ENCODE peak calls at places on chromosome 19, in ten cellular contexts. One of them, this sample, is unnamed.

GRCh38 chr19:33194884-33195710 is 967 bp downstream of the LRP3 start:
- DNase-seq in stimulated activated CD8-positive, alpha-beta memory T cell treated with anti-CD3 and anti-CD28 coated beads, Interleukin-4, amount 100 ng/mL, for 4 hours: no peak
- DNase-seq in stimulated activated CD4-positive, alpha-beta T cell treated with anti-CD3 and anti-CD28 coated beads, TNF-alpha, amount 100 ng/mL, for 4 hours: no peak
- DNase-seq in iris pigment epithelial cell: peak
- DNase-seq in EL: peak
- DNase-seq in ecto neural progenitor cell: no peak
- DNase-seq in fibroblast of lung: peak
- DNase-seq in COR-L47: no peak
- DNase-seq in HCT116: no peak
- DNase-seq in tibial artery: no peak
- DNase-seq in this sample: peak

GRCh38 chr19:10896851-10897526 is 25.6 kb downstream of the CARM1 start:
- DNase-seq in stimulated activated CD8-positive, alpha-beta memory T cell treated with anti-CD3 and anti-CD28 coated beads, Interleukin-4, amount 100 ng/mL, for 4 hours: no peak
- DNase-seq in HCT116: no peak
- DNase-seq in EL: no peak
- DNase-seq in tibial artery: no peak
- DNase-seq in iris pigment epithelial cell: peak
- DNase-seq in COR-L47: peak
- DNase-seq in ecto neural progenitor cell: no peak
- DNase-seq in stimulated activated CD4-positive, alpha-beta T cell treated with anti-CD3 and anti-CD28 coated beads, TNF-alpha, amount 100 ng/mL, for 4 hours: no peak
- DNase-seq in fibroblast of lung: no peak
- DNase-seq in this sample: no peak

GRCh38 chr19:55053735-55054134 is 9.2 kb downstream of the RDH13 start:
- DNase-seq in HCT116: no peak
- DNase-seq in ecto neural progenitor cell: no peak
- DNase-seq in stimulated activated CD4-positive, alpha-beta T cell treated with anti-CD3 and anti-CD28 coated beads, TNF-alpha, amount 100 ng/mL, for 4 hours: no peak
- DNase-seq in COR-L47: no peak
- DNase-seq in stimulated activated CD8-positive, alpha-beta memory T cell treated with anti-CD3 and anti-CD28 coated beads, Interleukin-4, amount 100 ng/mL, for 4 hours: no peak
- DNase-seq in tibial artery: no peak
- DNase-seq in EL: no peak
- DNase-seq in iris pigment epithelial cell: no peak
- DNase-seq in fibroblast of lung: no peak
- DNase-seq in this sample: peak

GRCh38 chr19:49415810-49416200 is 7.4 kb downstream of the PTH2 start:
- DNase-seq in stimulated activated CD4-positive, alpha-beta T cell treated with anti-CD3 and anti-CD28 coated beads, TNF-alpha, amount 100 ng/mL, for 4 hours: no peak
- DNase-seq in iris pigment epithelial cell: no peak
- DNase-seq in ecto neural progenitor cell: no peak
- DNase-seq in COR-L47: no peak
- DNase-seq in fibroblast of lung: no peak
- DNase-seq in HCT116: no peak
- DNase-seq in EL: no peak
- DNase-seq in stimulated activated CD8-positive, alpha-beta memory T cell treated with anti-CD3 and anti-CD28 coated beads, Interleukin-4, amount 100 ng/mL, for 4 hours: no peak
- DNase-seq in tibial artery: no peak
- DNase-seq in this sample: no peak

GRCh38 chr19:5913739-5914357 is at the start of gene CAPS:
- DNase-seq in iris pigment epithelial cell: peak
- DNase-seq in stimulated activated CD8-positive, alpha-beta memory T cell treated with anti-CD3 and anti-CD28 coated beads, Interleukin-4, amount 100 ng/mL, for 4 hours: no peak
- DNase-seq in EL: peak
- DNase-seq in tibial artery: peak
- DNase-seq in HCT116: no peak
- DNase-seq in COR-L47: no peak
- DNase-seq in fibroblast of lung: peak
- DNase-seq in stimulated activated CD4-positive, alpha-beta T cell treated with anti-CD3 and anti-CD28 coated beads, TNF-alpha, amount 100 ng/mL, for 4 hours: no peak
- DNase-seq in ecto neural progenitor cell: no peak
- DNase-seq in this sample: peak

GRCh38 chr19:5282926-5283325 is 57.7 kb downstream of the PTPRS start:
- DNase-seq in stimulated activated CD4-positive, alpha-beta T cell treated with anti-CD3 and anti-CD28 coated beads, TNF-alpha, amount 100 ng/mL, for 4 hours: no peak
- DNase-seq in fibroblast of lung: no peak
- DNase-seq in tibial artery: peak
- DNase-seq in COR-L47: no peak
- DNase-seq in iris pigment epithelial cell: no peak
- DNase-seq in EL: no peak
- DNase-seq in HCT116: no peak
- DNase-seq in ecto neural progenitor cell: peak
- DNase-seq in stimulated activated CD8-positive, alpha-beta memory T cell treated with anti-CD3 and anti-CD28 coated beads, Interleukin-4, amount 100 ng/mL, for 4 hours: no peak
- DNase-seq in this sample: no peak

GRCh38 chr19:5452594-5453565 is 2.3 kb upstream of the ZNRF4 start:
- DNase-seq in tibial artery: no peak
- DNase-seq in stimulated activated CD4-positive, alpha-beta T cell treated with anti-CD3 and anti-CD28 coated beads, TNF-alpha, amount 100 ng/mL, for 4 hours: no peak
- DNase-seq in ecto neural progenitor cell: no peak
- DNase-seq in fibroblast of lung: peak
- DNase-seq in COR-L47: no peak
- DNase-seq in EL: peak
- DNase-seq in iris pigment epithelial cell: peak
- DNase-seq in HCT116: peak
- DNase-seq in stimulated activated CD8-positive, alpha-beta memory T cell treated with anti-CD3 and anti-CD28 coated beads, Interleukin-4, amount 100 ng/mL, for 4 hours: no peak
- DNase-seq in this sample: no peak

GRCh38 chr19:16660763-16661479 is at the start of gene TMEM38A:
- DNase-seq in tibial artery: peak
- DNase-seq in COR-L47: no peak
- DNase-seq in EL: peak
- DNase-seq in stimulated activated CD8-positive, alpha-beta memory T cell treated with anti-CD3 and anti-CD28 coated beads, Interleukin-4, amount 100 ng/mL, for 4 hours: no peak
- DNase-seq in fibroblast of lung: no peak
- DNase-seq in HCT116: no peak
- DNase-seq in ecto neural progenitor cell: peak
- DNase-seq in iris pigment epithelial cell: no peak
- DNase-seq in stimulated activated CD4-positive, alpha-beta T cell treated with anti-CD3 and anti-CD28 coated beads, TNF-alpha, amount 100 ng/mL, for 4 hours: peak
- DNase-seq in this sample: peak

GRCh38 chr19:35045667-35046300 is 4.3 kb downstream of the HPN start:
- DNase-seq in stimulated activated CD4-positive, alpha-beta T cell treated with anti-CD3 and anti-CD28 coated beads, TNF-alpha, amount 100 ng/mL, for 4 hours: no peak
- DNase-seq in HCT116: no peak
- DNase-seq in tibial artery: peak
- DNase-seq in EL: peak
- DNase-seq in iris pigment epithelial cell: peak
- DNase-seq in stimulated activated CD8-positive, alpha-beta memory T cell treated with anti-CD3 and anti-CD28 coated beads, Interleukin-4, amount 100 ng/mL, for 4 hours: no peak
- DNase-seq in COR-L47: peak
- DNase-seq in fibroblast of lung: no peak
- DNase-seq in ecto neural progenitor cell: no peak
- DNase-seq in this sample: peak

GRCh38 chr19:17292301-17293074 is 10.7 kb downstream of the ABHD8 start:
- DNase-seq in stimulated activated CD8-positive, alpha-beta memory T cell treated with anti-CD3 and anti-CD28 coated beads, Interleukin-4, amount 100 ng/mL, for 4 hours: no peak
- DNase-seq in fibroblast of lung: peak
- DNase-seq in EL: peak
- DNase-seq in COR-L47: peak
- DNase-seq in HCT116: peak
- DNase-seq in iris pigment epithelial cell: peak
- DNase-seq in tibial artery: peak
- DNase-seq in ecto neural progenitor cell: peak
- DNase-seq in stimulated activated CD4-positive, alpha-beta T cell treated with anti-CD3 and anti-CD28 coated beads, TNF-alpha, amount 100 ng/mL, for 4 hours: peak
- DNase-seq in this sample: peak

GRCh38 chr19:45972944-45973525 is 630 bp downstream of the NOVA2 start:
- DNase-seq in ecto neural progenitor cell: peak
- DNase-seq in HCT116: no peak
- DNase-seq in EL: no peak
- DNase-seq in COR-L47: no peak
- DNase-seq in stimulated activated CD4-positive, alpha-beta T cell treated with anti-CD3 and anti-CD28 coated beads, TNF-alpha, amount 100 ng/mL, for 4 hours: no peak
- DNase-seq in fibroblast of lung: no peak
- DNase-seq in tibial artery: no peak
- DNase-seq in stimulated activated CD8-positive, alpha-beta memory T cell treated with anti-CD3 and anti-CD28 coated beads, Interleukin-4, amount 100 ng/mL, for 4 hours: no peak
- DNase-seq in iris pigment epithelial cell: no peak
- DNase-seq in this sample: no peak